ENCODE peak calls at places on chromosome 22, in four cellular contexts. One of them, this sample, is unnamed.

GRCh38 chr22:34761111-34761510 is 304.8 kb upstream of the ISX start:
- DNase-seq in K562: no peak
- DNase-seq in WTC11: no peak
- DNase-seq in HEK293T: no peak
- DNase-seq in this sample: peak; percentile 30

GRCh38 chr22:44702479-44703219 is 645 bp downstream of the PRR5 start:
- DNase-seq in HEK293T: peak; percentile 35
- DNase-seq in WTC11: peak; percentile 67
- DNase-seq in K562: no peak
- DNase-seq in this sample: no peak

GRCh38 chr22:20549232-20549841 is 41.9 kb downstream of the MED15 start:
- DNase-seq in WTC11: no peak
- DNase-seq in HEK293T: no peak
- DNase-seq in K562: peak; percentile 72
- DNase-seq in this sample: no peak

GRCh38 chr22:44193537-44193896 is 12.8 kb downstream of the PARVG start:
- DNase-seq in HEK293T: no peak
- DNase-seq in WTC11: no peak
- DNase-seq in K562: no peak
- DNase-seq in this sample: no peak

GRCh38 chr22:19818264-19819208 is 36.1 kb downstream of the GNB1L start:
- DNase-seq in WTC11: no peak
- DNase-seq in HEK293T: no peak
- DNase-seq in K562: no peak
- DNase-seq in this sample: no peak

GRCh38 chr22:20865331-20865730 is 6.5 kb downstream of the SNAP29 start:
- DNase-seq in HEK293T: no peak
- DNase-seq in WTC11: no peak
- DNase-seq in K562: no peak
- DNase-seq in this sample: no peak

GRCh38 chr22:25085930-25086901 is 113.4 kb upstream of the CRYBB3 start:
- DNase-seq in WTC11: no peak
- DNase-seq in HEK293T: no peak
- DNase-seq in K562: no peak
- DNase-seq in this sample: peak; percentile 91

GRCh38 chr22:40818192-40818746 is 877 bp downstream of the SLC25A17 start:
- DNase-seq in K562: no peak
- DNase-seq in HEK293T: no peak
- DNase-seq in WTC11: no peak
- DNase-seq in this sample: no peak

GRCh38 chr22:36010913-36011312 is 17.7 kb downstream of the RBFOX2 start:
- DNase-seq in WTC11: no peak
- DNase-seq in HEK293T: no peak
- DNase-seq in K562: no peak
- DNase-seq in this sample: no peak

GRCh38 chr22:32202539-32203180 is 2.2 kb downstream of the RFPL2 start:
- DNase-seq in WTC11: peak; percentile 63
- DNase-seq in HEK293T: peak; percentile 64
- DNase-seq in K562: peak; percentile 16
- DNase-seq in this sample: peak; percentile 68

GRCh38 chr22:25236417-25236816 is 17.0 kb downstream of the CRYBB2 start:
- DNase-seq in WTC11: no peak
- DNase-seq in K562: no peak
- DNase-seq in HEK293T: no peak
- DNase-seq in this sample: no peak

GRCh38 chr22:19720150-19720827 is 3.0 kb upstream of the GP1BB start:
- DNase-seq in K562: no peak
- DNase-seq in WTC11: no peak
- DNase-seq in HEK293T: no peak
- DNase-seq in this sample: no peak

GRCh38 chr22:41526802-41527799 is 17.2 kb downstream of the POLR3H start:
- DNase-seq in K562: peak; percentile 71
- DNase-seq in HEK293T: peak; percentile 67
- DNase-seq in WTC11: peak; percentile 76
- DNase-seq in this sample: no peak

GRCh38 chr22:42080287-42080686 is 787 bp downstream of the SMDT1 start:
- DNase-seq in HEK293T: peak; percentile 28
- DNase-seq in WTC11: no peak
- DNase-seq in K562: no peak
- DNase-seq in this sample: no peak

GRCh38 chr22:35548762-35549106 is 8.1 kb downstream of the RASD2 start:
- DNase-seq in K562: no peak
- DNase-seq in HEK293T: no peak
- DNase-seq in WTC11: no peak
- DNase-seq in this sample: no peak

GRCh38 chr22:45516163-45516562 is 13.5 kb downstream of the FBLN1 start:
- DNase-seq in WTC11: no peak
- DNase-seq in HEK293T: no peak
- DNase-seq in K562: no peak
- DNase-seq in this sample: no peak

GRCh38 chr22:35684270-35684700 is 33.4 kb upstream of the APOL5 start:
- DNase-seq in WTC11: peak; percentile 39
- DNase-seq in HEK293T: no peak
- DNase-seq in K562: no peak
- DNase-seq in this sample: peak; percentile 19

GRCh38 chr22:28175730-28176492 is 256.9 kb upstream of the PITPNB start:
- DNase-seq in WTC11: no peak
- DNase-seq in K562: no peak
- DNase-seq in HEK293T: no peak
- DNase-seq in this sample: no peak

GRCh38 chr22:19547620-19548019 is 23.4 kb upstream of the CLDN5 start:
- DNase-seq in HEK293T: no peak
- DNase-seq in WTC11: no peak
- DNase-seq in K562: no peak
- DNase-seq in this sample: no peak

GRCh38 chr22:20604776-20605221 is 97.4 kb downstream of the MED15 start:
- DNase-seq in K562: peak; percentile 85
- DNase-seq in HEK293T: no peak
- DNase-seq in WTC11: no peak
- DNase-seq in this sample: peak; percentile 63

GRCh38 chr22:26711205-26711958 is 54.0 kb downstream of the MIAT start:
- DNase-seq in K562: no peak
- DNase-seq in HEK293T: no peak
- DNase-seq in WTC11: no peak
- DNase-seq in this sample: no peak

GRCh38 chr22:36510966-36511881 is 4.4 kb upstream of the FOXRED2 start:
- DNase-seq in K562: no peak
- DNase-seq in WTC11: peak; percentile 66
- DNase-seq in HEK293T: peak; percentile 68
- DNase-seq in this sample: peak; percentile 54

GRCh38 chr22:35409783-35410662 is 10.1 kb downstream of the MCM5 start:
- DNase-seq in WTC11: no peak
- DNase-seq in K562: no peak
- DNase-seq in HEK293T: no peak
- DNase-seq in this sample: no peak

GRCh38 chr22:36415415-36416168 is 27.8 kb upstream of the MYH9 start:
- DNase-seq in WTC11: no peak
- DNase-seq in HEK293T: no peak
- DNase-seq in K562: no peak
- DNase-seq in this sample: no peak

GRCh38 chr22:38655532-38656255 is 498 bp downstream of the FAM227A start:
- DNase-seq in K562: no peak
- DNase-seq in HEK293T: peak; percentile 34
- DNase-seq in WTC11: no peak
- DNase-seq in this sample: no peak

GRCh38 chr22:20571531-20572007 is 64.2 kb downstream of the MED15 start:
- DNase-seq in K562: peak; percentile 99
- DNase-seq in WTC11: peak; percentile 72
- DNase-seq in HEK293T: peak; percentile 74
- DNase-seq in this sample: peak; percentile 16

GRCh38 chr22:40190501-40190900 is 12.8 kb downstream of the TNRC6B start:
- DNase-seq in WTC11: no peak
- DNase-seq in K562: peak; percentile 70
- DNase-seq in HEK293T: no peak
- DNase-seq in this sample: no peak

GRCh38 chr22:27431896-27432295 is 369.7 kb downstream of the MN1 start:
- DNase-seq in K562: no peak
- DNase-seq in HEK293T: no peak
- DNase-seq in WTC11: no peak
- DNase-seq in this sample: no peak

GRCh38 chr22:24076091-24076867 is 65.2 kb downstream of the CABIN1 start:
- DNase-seq in K562: no peak
- DNase-seq in WTC11: no peak
- DNase-seq in HEK293T: no peak
- DNase-seq in this sample: no peak

GRCh38 chr22:30266445-30267381 is at the start of gene OSM:
- DNase-seq in WTC11: no peak
- DNase-seq in K562: no peak
- DNase-seq in HEK293T: no peak
- DNase-seq in this sample: no peak

GRCh38 chr22:42754658-42755057 is 34.0 kb upstream of the A4GALT start:
- DNase-seq in WTC11: no peak
- DNase-seq in HEK293T: no peak
- DNase-seq in K562: peak; percentile 44
- DNase-seq in this sample: peak; percentile 94

GRCh38 chr22:44403166-44403565 is 90.4 kb upstream of the SHISAL1 start:
- DNase-seq in K562: no peak
- DNase-seq in HEK293T: no peak
- DNase-seq in WTC11: no peak
- DNase-seq in this sample: no peak

GRCh38 chr22:45499746-45500145 is 2.9 kb upstream of the FBLN1 start:
- DNase-seq in HEK293T: no peak
- DNase-seq in WTC11: no peak
- DNase-seq in K562: no peak
- DNase-seq in this sample: no peak

GRCh38 chr22:44395116-44396005 is 82.6 kb upstream of the SHISAL1 start:
- DNase-seq in HEK293T: no peak
- DNase-seq in K562: no peak
- DNase-seq in WTC11: no peak
- DNase-seq in this sample: no peak

GRCh38 chr22:42685941-42686666 is 34.6 kb downstream of the A4GALT start:
- DNase-seq in HEK293T: no peak
- DNase-seq in WTC11: no peak
- DNase-seq in K562: no peak
- DNase-seq in this sample: no peak

GRCh38 chr22:35510481-35510934 is 30.1 kb upstream of the RASD2 start:
- DNase-seq in HEK293T: no peak
- DNase-seq in K562: no peak
- DNase-seq in WTC11: no peak
- DNase-seq in this sample: no peak

DNA sequence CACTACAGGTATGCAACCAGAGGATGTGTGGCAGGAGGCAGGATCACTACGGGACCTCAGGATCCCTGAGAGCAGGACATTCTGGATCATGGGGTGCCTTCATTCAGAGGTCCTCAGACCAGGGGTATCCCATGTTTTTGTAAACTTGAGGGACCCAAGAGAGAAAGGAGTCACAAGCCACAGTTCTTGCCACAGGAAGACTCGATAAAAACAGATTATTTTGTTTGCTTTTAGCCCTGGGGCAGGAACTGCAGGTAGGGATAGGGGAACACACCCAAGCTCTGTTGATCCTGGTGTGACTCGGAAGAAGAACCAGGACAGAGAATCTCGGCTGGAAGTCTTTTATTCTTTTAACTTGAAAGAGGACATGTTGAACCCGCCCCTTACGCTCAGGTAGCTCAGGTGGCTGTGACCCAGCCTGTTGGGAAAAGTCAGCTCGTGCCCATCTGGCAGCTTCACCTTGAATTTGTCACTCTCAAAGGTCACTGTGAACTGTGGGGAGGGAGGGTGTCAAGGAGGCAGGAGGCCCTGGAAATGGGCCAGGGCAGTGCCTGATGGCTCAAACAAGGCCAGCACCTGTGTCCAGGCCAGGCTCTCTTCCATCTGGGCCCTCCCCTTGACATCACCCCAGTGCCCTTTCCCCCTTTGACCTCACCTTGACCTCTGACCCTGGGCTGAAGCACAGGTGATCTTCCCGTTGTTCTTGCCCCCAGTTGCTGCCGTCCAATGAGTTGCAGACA is 9.8 kb downstream of the LGALS2 start:
- DNase-seq in HEK293T: no peak
- DNase-seq in K562: peak; percentile 53
- DNase-seq in WTC11: no peak
- DNase-seq in this sample: no peak
- TF ChIP-seq ELF4 in HEK293T: no peak
- TF ChIP-seq ELF4 in K562: no peak
- TF ChIP-seq ELF4 in WTC11: no peak
- TF ChIP-seq ELF4 in this sample: peak; percentile 55

GRCh38 chr22:29208879-29209623 is 3.4 kb downstream of the EMID1 start:
- DNase-seq in WTC11: no peak
- DNase-seq in HEK293T: no peak
- DNase-seq in K562: no peak
- DNase-seq in this sample: no peak
- TF ChIP-seq ELF4 in WTC11: no peak
- TF ChIP-seq ELF4 in HEK293T: no peak
- TF ChIP-seq ELF4 in K562: no peak
- TF ChIP-seq ELF4 in this sample: no peak

DNA sequence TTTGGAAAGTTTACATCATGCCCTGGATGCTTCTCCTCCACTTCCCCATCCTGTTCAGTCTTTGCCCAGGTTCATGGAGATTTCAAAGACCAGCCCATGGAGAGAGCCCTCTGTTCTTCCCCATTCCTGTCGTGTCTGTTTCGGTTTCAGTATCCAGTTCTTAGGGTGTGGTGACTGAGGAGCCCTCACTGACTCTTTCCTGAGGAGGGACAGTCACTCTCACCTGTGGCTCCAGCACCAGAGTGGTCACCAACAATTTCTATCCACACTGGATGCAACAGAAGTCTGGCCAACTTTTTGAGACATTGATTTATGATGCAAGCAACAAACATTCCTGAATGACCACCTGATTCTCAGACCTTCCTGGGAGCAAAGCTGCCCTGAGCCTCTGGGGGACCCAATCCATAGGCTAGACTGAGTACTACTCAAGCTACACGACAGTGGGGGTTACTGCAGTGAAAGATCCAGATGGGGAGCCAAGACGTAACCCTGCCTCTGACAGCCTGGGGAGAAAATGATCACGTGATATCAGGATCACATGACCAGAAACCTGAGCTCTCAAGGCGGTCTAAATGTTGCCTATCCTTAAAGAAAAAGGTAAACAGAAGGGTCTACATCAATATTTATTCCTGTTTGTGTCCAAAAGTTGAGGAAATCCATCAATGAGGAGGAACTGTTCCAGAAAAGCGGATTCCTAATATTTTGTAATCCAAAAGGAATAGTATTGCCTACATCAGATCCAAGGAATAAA is 76.2 kb upstream of the VPREB1 start:
- DNase-seq in WTC11: no peak
- DNase-seq in HEK293T: no peak
- DNase-seq in K562: peak; percentile 93
- DNase-seq in this sample: peak; percentile 25
- TF ChIP-seq ELF4 in WTC11: no peak
- TF ChIP-seq ELF4 in HEK293T: no peak
- TF ChIP-seq ELF4 in K562: peak; percentile 97
- TF ChIP-seq ELF4 in this sample: no peak

GRCh38 chr22:48633996-48634836 is 1193.5 kb downstream of the BRD1 start:
- DNase-seq in WTC11: no peak
- DNase-seq in K562: no peak
- DNase-seq in HEK293T: no peak
- DNase-seq in this sample: no peak
- TF ChIP-seq ELF4 in WTC11: no peak
- TF ChIP-seq ELF4 in K562: no peak
- TF ChIP-seq ELF4 in HEK293T: no peak
- TF ChIP-seq ELF4 in this sample: no peak

This sample was measured in HepG2.